ENCODE peak calls at places on chromosomes 5 and 9, in five cellular contexts. I, Y, N, H and X are unnamed samples.

GRCh38 chr5:1931590-1932138 is 48.9 kb upstream of the IRX4 start:
- DNase-seq in I (no peak), Y (no peak), N (no peak), H (no peak), X (no peak)

GRCh38 chr5:43313854-43314457 is 744 bp upstream of the HMGCS1 start:
- DNase-seq in I (no peak), Y (no peak), N (no peak), H (no peak), X (no peak)

GRCh38 chr9:111661802-111662491 is 542 bp downstream of the GNG10 start:
- DNase-seq in I (no peak), Y (peak), N (no peak), H (no peak), X (no peak)

GRCh38 chr9:126666155-126666803 is 52.6 kb downstream of the LMX1B start:
- DNase-seq in I (no peak), Y (peak), N (no peak), H (no peak), X (peak)

GRCh38 chr9:94985649-94986048 is 259.1 kb downstream of the AOPEP start:
- DNase-seq in I (no peak), Y (peak), N (no peak), H (no peak), X (no peak)

GRCh38 chr5:125409496-125410351 is 663.3 kb upstream of the ZNF608 start:
- DNase-seq in I (no peak), Y (no peak), N (no peak), H (no peak), X (no peak)

GRCh38 chr5:150278916-150279315 is 10.7 kb downstream of the CAMK2A start:
- DNase-seq in I (no peak), Y (no peak), N (no peak), H (no peak), X (no peak)

GRCh38 chr5:8843766-8844165 is 702.1 kb downstream of the SEMA5A start:
- DNase-seq in I (no peak), Y (no peak), N (no peak), H (no peak), X (no peak)

GRCh38 chr9:129962889-129963703 is 79.9 kb downstream of the FNBP1 start:
- DNase-seq in I (no peak), Y (no peak), N (no peak), H (no peak), X (peak)

GRCh38 chr9:116460026-116460425 is 227.1 kb upstream of the TRIM32 start:
- DNase-seq in I (no peak), Y (no peak), N (no peak), H (no peak), X (no peak)

GRCh38 chr5:117379521-117379920 is 804.9 kb upstream of the SEMA6A start:
- DNase-seq in I (no peak), Y (no peak), N (no peak), H (no peak), X (no peak)

GRCh38 chr9:133981958-133982681 is 10.0 kb downstream of the VAV2 start:
- DNase-seq in I (no peak), Y (no peak), N (no peak), H (no peak), X (no peak)

GRCh38 chr5:54186912-54187445 is 123.4 kb downstream of the ARL15 start:
- DNase-seq in I (no peak), Y (no peak), N (no peak), H (no peak), X (no peak)

GRCh38 chr9:114947058-114947457 is 16.7 kb upstream of the TNFSF8 start:
- DNase-seq in I (no peak), Y (no peak), N (no peak), H (no peak), X (no peak)

GRCh38 chr9:127741831-127742434 is 6.8 kb upstream of the TOR2A start:
- DNase-seq in I (peak), Y (peak), N (peak), H (peak), X (no peak)

GRCh38 chr5:17154211-17154996 is 63.0 kb upstream of the BASP1 start:
- DNase-seq in I (no peak), Y (no peak), N (no peak), H (no peak), X (no peak)

GRCh38 chr9:86434039-86434726 is 80.0 kb upstream of the TUT7 start:
- DNase-seq in I (peak), Y (no peak), N (peak), H (no peak), X (no peak)

GRCh38 chr5:63961125-63961597 is 1.1 kb downstream of the HTR1A start:
- DNase-seq in I (no peak), Y (no peak), N (no peak), H (no peak), X (no peak)

GRCh38 chr9:93154293-93154903 is 20.3 kb upstream of the NINJ1 start:
- DNase-seq in I (no peak), Y (peak), N (peak), H (no peak), X (no peak)

GRCh38 chr5:180305481-180305880 is 13.6 kb upstream of the MAPK9 start:
- DNase-seq in I (no peak), Y (no peak), N (no peak), H (no peak), X (no peak)

GRCh38 chr9:33007755-33008154 is 6.3 kb upstream of the APTX start:
- DNase-seq in I (no peak), Y (no peak), N (no peak), H (no peak), X (no peak)

GRCh38 chr5:180353226-180353962 is at the start of gene GFPT2:
- DNase-seq in I (no peak), Y (peak), N (peak), H (peak), X (no peak)

GRCh38 chr9:128004011-128004604 is 23.3 kb upstream of the EEIG1 start:
- DNase-seq in I (no peak), Y (peak), N (no peak), H (no peak), X (no peak)

GRCh38 chr5:388266-389196 is 54.4 kb upstream of the EXOC3 start:
- DNase-seq in I (no peak), Y (no peak), N (no peak), H (no peak), X (no peak)

GRCh38 chr9:16028516-16028915 is 475.7 kb downstream of the CCDC171 start:
- DNase-seq in I (no peak), Y (no peak), N (no peak), H (no peak), X (no peak)

GRCh38 chr5:98309785-98310566 is 463.5 kb upstream of the RGMB start:
- DNase-seq in I (peak), Y (no peak), N (peak), H (peak), X (peak)

GRCh38 chr9:75448281-75448680 is 360.0 kb downstream of the OSTF1 start:
- DNase-seq in I (no peak), Y (no peak), N (no peak), H (no peak), X (no peak)

GRCh38 chr5:127935398-127935797 is 148.2 kb upstream of the SLC12A2 start:
- DNase-seq in I (no peak), Y (no peak), N (peak), H (no peak), X (no peak)

GRCh38 chr5:16144416-16144815 is 35.2 kb downstream of the MARCHF11 start:
- DNase-seq in I (no peak), Y (no peak), N (no peak), H (no peak), X (no peak)

GRCh38 chr5:35900997-35901396 is 37.4 kb downstream of the CAPSL start:
- DNase-seq in I (no peak), Y (no peak), N (no peak), H (no peak), X (no peak)

GRCh38 chr9:131720330-131720729 is 19.5 kb downstream of the RAPGEF1 start:
- DNase-seq in I (no peak), Y (no peak), N (no peak), H (no peak), X (no peak)

GRCh38 chr9:126696091-126696763 is 82.5 kb downstream of the LMX1B start:
- DNase-seq in I (no peak), Y (no peak), N (no peak), H (no peak), X (no peak)

GRCh38 chr9:35258665-35259474 is 97.1 kb downstream of the UNC13B start:
- DNase-seq in I (peak), Y (no peak), N (peak), H (no peak), X (no peak)

GRCh38 chr5:157479166-157479565 is 19.2 kb downstream of the NIPAL4 start:
- DNase-seq in I (no peak), Y (no peak), N (no peak), H (no peak), X (no peak)

GRCh38 chr5:100827481-100827889 is 75.6 kb downstream of the ST8SIA4 start:
- DNase-seq in I (no peak), Y (no peak), N (no peak), H (no peak), X (no peak)

GRCh38 chr9:21607576-21607975 is 125.5 kb upstream of the IFNE start:
- DNase-seq in I (no peak), Y (no peak), N (no peak), H (no peak), X (no peak)

GRCh38 chr5:28009526-28010025 is 971.2 kb upstream of the CDH9 start:
- DNase-seq in I (no peak), Y (no peak), N (no peak), H (no peak), X (no peak)

GRCh38 chr9:89661956-89662717 is 57.3 kb downstream of the GADD45G start:
- DNase-seq in I (peak), Y (peak), N (peak), H (peak), X (no peak)

GRCh38 chr5:136073714-136074113 is 44.9 kb downstream of the TGFBI start:
- DNase-seq in I (no peak), Y (no peak), N (no peak), H (no peak), X (no peak)

GRCh38 chr9:106878943-106879916 is 16.3 kb downstream of the ZNF462 start:
- DNase-seq in I (no peak), Y (no peak), N (no peak), H (no peak), X (no peak)

GRCh38 chr5:132388244-132389050 is 18.9 kb downstream of the SLC22A5 start:
- DNase-seq in I (no peak), Y (no peak), N (no peak), H (no peak), X (no peak)
- H3K9ac ChIP-seq in I (peak), Y (no peak), N (no peak), H (no peak), X (no peak)

GRCh38 chr9:136090060-136090735 is 4.9 kb downstream of the NACC2 start:
- DNase-seq in I (no peak), Y (no peak), N (no peak), H (no peak), X (no peak)
- TF ChIP-seq SP1 in I (no peak), Y (no peak), N (no peak), H (no peak), X (no peak)

DNA sequence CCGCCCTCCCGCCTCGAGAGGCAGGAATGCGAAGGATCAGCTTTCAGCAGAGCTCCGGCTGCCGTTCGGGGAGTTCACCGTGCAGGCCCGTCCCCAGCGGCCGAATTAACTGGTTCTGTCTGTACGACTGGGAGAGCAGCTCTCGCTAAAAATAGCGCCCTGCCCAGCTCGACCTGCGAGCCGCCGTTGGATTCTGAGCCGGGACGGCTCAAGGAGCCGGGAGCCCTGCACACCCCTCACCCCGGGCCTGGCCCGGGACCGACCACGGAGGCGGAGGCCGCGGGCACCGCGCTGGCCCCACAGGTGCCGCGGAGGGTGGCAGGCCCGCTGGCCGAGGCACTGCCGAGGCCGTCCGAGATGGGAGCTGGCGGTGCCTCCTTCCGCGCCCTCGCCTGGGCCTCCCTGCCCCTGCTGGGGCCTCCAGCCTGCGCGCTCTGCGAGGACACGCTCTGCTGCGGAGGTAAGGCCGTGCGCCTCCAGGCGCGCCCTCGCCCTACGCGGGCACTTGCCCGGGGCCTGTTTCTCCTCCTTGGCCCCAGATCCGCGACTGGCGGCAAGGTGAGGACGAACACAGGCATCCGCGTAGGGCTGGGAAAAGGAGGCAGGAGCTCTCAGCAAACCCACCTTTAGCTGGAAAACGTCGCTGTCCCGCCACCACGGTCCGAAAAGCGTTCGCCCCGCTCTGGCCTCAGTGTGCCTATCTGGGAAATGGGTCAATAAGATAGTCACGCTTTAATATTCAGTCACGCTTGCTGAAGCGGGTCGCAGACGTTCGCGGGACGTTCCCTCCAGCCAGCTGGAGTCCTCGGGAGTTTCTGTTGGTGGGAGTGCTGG is 53.0 kb upstream of the DAB2IP start:
- DNase-seq in I (peak), Y (no peak), N (no peak), H (peak), X (no peak)
- H3K9ac ChIP-seq in I (peak), Y (peak), N (no peak), H (peak), X (no peak)

DNA sequence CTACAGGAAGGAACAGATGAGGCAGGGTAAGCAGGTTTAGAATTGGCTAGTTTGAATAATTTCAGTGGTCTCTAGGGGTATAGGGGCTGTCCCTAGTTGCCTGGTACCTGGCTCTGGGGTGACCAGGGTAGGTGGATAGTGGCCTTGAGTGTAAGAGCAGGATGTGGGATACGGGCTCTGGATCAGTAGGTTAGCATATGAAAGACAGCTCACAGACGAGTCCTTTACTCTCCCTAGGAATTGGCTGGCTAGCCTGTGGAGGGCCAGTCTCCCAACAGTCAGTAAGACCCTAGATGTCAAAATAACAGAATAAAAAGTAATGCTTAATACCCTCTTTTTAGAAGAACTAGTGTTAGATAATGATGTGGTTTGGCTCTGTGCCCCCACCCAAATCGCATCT is 16.6 kb upstream of the C9orf152 start:
- DNase-seq in I (no peak), Y (no peak), N (no peak), H (no peak), X (no peak)
- TF ChIP-seq SP1 in I (no peak), Y (no peak), N (no peak), H (no peak), X (no peak)

GRCh38 chr9:37327553-37327952 is 94.9 kb upstream of the GRHPR start:
- DNase-seq in I (no peak), Y (no peak), N (no peak), H (no peak), X (no peak)

GRCh38 chr9:37325778-37326177 is 96.7 kb upstream of the GRHPR start:
- DNase-seq in I (no peak), Y (no peak), N (no peak), H (no peak), X (no peak)

GRCh38 chr9:37324261-37324683 is 98.2 kb upstream of the GRHPR start:
- DNase-seq in I (no peak), Y (no peak), N (no peak), H (no peak), X (peak)

GRCh38 chr9:37328561-37329227 is 93.8 kb upstream of the GRHPR start:
- DNase-seq in I (no peak), Y (no peak), N (no peak), H (no peak), X (no peak)

GRCh38 chr9:37324691-37325490 is 97.6 kb upstream of the GRHPR start:
- DNase-seq in I (no peak), Y (no peak), N (no peak), H (no peak), X (no peak)
- H3K9ac ChIP-seq in I (no peak), Y (no peak), N (no peak), H (no peak), X (peak)